ENCODE peak calls at places on chromosomes 4 and X, in five cellular contexts. O, K, N, U and S are unnamed samples.

GRCh38 chrX:22340022-22340616 is 67.4 kb downstream of the CBLL2 start:
- DNase-seq in K (no peak), O (no peak), U (no peak), N (no peak), S (no peak)

GRCh38 chr4:86934147-86934771 is 552 bp upstream of the AFF1 start:
- DNase-seq in O (no peak), U (no peak), N (no peak), K (no peak), S (no peak)

GRCh38 chr4:37066149-37066548 is 178.4 kb upstream of the NWD2 start:
- DNase-seq in U (no peak), K (no peak), N (no peak), O (peak), S (no peak)

GRCh38 chr4:3710451-3711182 is 55.6 kb upstream of the ADRA2C start:
- DNase-seq in U (no peak), K (no peak), O (peak), N (peak), S (no peak)

GRCh38 chr4:186096681-186097080 is 7.8 kb upstream of the FAM149A start:
- DNase-seq in O (no peak), U (no peak), K (no peak), N (no peak), S (no peak)

GRCh38 chr4:46698891-46699290 is 210.2 kb downstream of the COX7B2 start:
- DNase-seq in O (no peak), K (no peak), N (no peak), U (no peak), S (no peak)

GRCh38 chr4:70705856-70706461 is 15.8 kb upstream of the RUFY3 start:
- DNase-seq in N (no peak), O (no peak), U (no peak), K (no peak), S (no peak)

GRCh38 chr4:2923678-2924173 is 39.5 kb downstream of the NOP14 start:
- DNase-seq in O (no peak), U (no peak), K (no peak), N (peak), S (peak)

GRCh38 chr4:11765849-11766453 is 337.3 kb upstream of the HS3ST1 start:
- DNase-seq in O (peak), U (no peak), K (no peak), N (no peak), S (no peak)

GRCh38 chr4:157204634-157205244 is 15.8 kb upstream of the GRIA2 start:
- DNase-seq in N (no peak), U (no peak), K (no peak), O (peak), S (no peak)

GRCh38 chr4:55503164-55503563 is 43.5 kb downstream of the CLOCK start:
- DNase-seq in K (no peak), U (no peak), N (no peak), O (no peak), S (no peak)

GRCh38 chrX:71666240-71667223 is 814 bp upstream of the LOC101059915 start:
- DNase-seq in O (no peak), U (no peak), K (no peak), N (no peak), S (no peak)

GRCh38 chrX:69670001-69670555 is 54.2 kb downstream of the EDA start:
- DNase-seq in O (no peak), U (no peak), N (no peak), K (no peak), S (no peak)

GRCh38 chrX:85109235-85109634 is 105.6 kb downstream of the APOOL start:
- DNase-seq in U (no peak), N (no peak), K (no peak), O (peak), S (no peak)

GRCh38 chr4:77020017-77020416 is 55.8 kb downstream of the CCNI start:
- DNase-seq in N (no peak), U (no peak), K (no peak), O (no peak), S (no peak)

GRCh38 chr4:108172780-108173598 is 4.3 kb upstream of the LEF1 start:
- DNase-seq in U (no peak), O (peak), N (peak), K (no peak), S (no peak)

GRCh38 chr4:4386736-4387392 is at the start of gene NSG1:
- DNase-seq in O (no peak), N (no peak), U (no peak), K (no peak), S (no peak)

GRCh38 chr4:169050308-169050707 is 40.3 kb upstream of the CBR4 start:
- DNase-seq in O (no peak), K (no peak), N (peak), U (no peak), S (no peak)

GRCh38 chr4:164462471-164462870 is 291.5 kb upstream of the SMIM31 start:
- DNase-seq in K (no peak), N (no peak), U (no peak), O (no peak), S (no peak)

GRCh38 chr4:107977482-107977881 is 12.2 kb upstream of the HADH start:
- DNase-seq in U (no peak), K (no peak), O (no peak), N (no peak), S (no peak)

GRCh38 chr4:2186133-2186864 is 55.6 kb downstream of the HAUS3 start:
- DNase-seq in U (no peak), N (no peak), K (no peak), O (peak), S (no peak)

GRCh38 chrX:84501798-84502628 is at the start of gene HDX:
- DNase-seq in U (peak), K (peak), N (peak), O (peak), S (peak)

GRCh38 chrX:1196436-1196835 is 16.0 kb downstream of the CRLF2 start:
- DNase-seq in K (no peak), O (no peak), U (no peak), N (no peak), S (peak)

GRCh38 chr4:105896984-105897760 is 1.9 kb downstream of the NPNT start:
- DNase-seq in N (no peak), O (no peak), U (no peak), K (no peak), S (no peak)

GRCh38 chrX:138287200-138287865 is 424.2 kb downstream of the FGF13 start:
- DNase-seq in N (no peak), K (no peak), U (no peak), O (no peak), S (no peak)

GRCh38 chrX:77502951-77503525 is 55.8 kb downstream of the FGF16 start:
- DNase-seq in N (no peak), U (no peak), O (no peak), K (no peak), S (no peak)

GRCh38 chrX:39755152-39756032 is 342.4 kb downstream of the BCOR start:
- DNase-seq in N (peak), U (peak), O (peak), K (peak), S (peak)

GRCh38 chrX:44400588-44400987 is 57.1 kb upstream of the EFHC2 start:
- DNase-seq in N (no peak), O (no peak), U (no peak), K (peak), S (no peak)

GRCh38 chrX:103439161-103439560 is 62.8 kb downstream of the BEX3 start:
- DNase-seq in N (no peak), K (no peak), O (no peak), U (no peak), S (no peak)

GRCh38 chr4:3791910-3792542 is 25.8 kb downstream of the ADRA2C start:
- DNase-seq in O (peak), U (no peak), N (no peak), K (no peak), S (no peak)

GRCh38 chr4:76213415-76214268 is at the start of gene SCARB2:
- DNase-seq in U (peak), N (peak), O (peak), K (peak), S (peak)

GRCh38 chr4:81882222-81882621 is 410.5 kb upstream of the RASGEF1B start:
- DNase-seq in U (no peak), N (no peak), K (no peak), O (no peak), S (no peak)

GRCh38 chr4:143351149-143351691 is 14.5 kb downstream of the GAB1 start:
- DNase-seq in N (no peak), O (no peak), K (no peak), U (no peak), S (no peak)

GRCh38 chr4:109315818-109316217 is 13.4 kb upstream of the COL25A1 start:
- DNase-seq in O (no peak), K (no peak), U (no peak), N (no peak), S (no peak)

GRCh38 chrX:10939384-10939783 is 171.7 kb upstream of the HCCS start:
- DNase-seq in O (no peak), N (no peak), U (no peak), K (no peak), S (no peak)

GRCh38 chr4:81472249-81473085 is 760 bp upstream of the RASGEF1B start:
- DNase-seq in U (no peak), N (peak), K (no peak), O (peak), S (peak)

GRCh38 chr4:172515266-172515879 is 653.2 kb upstream of the GALNT7 start:
- DNase-seq in N (no peak), U (no peak), K (peak), O (no peak), S (no peak)

GRCh38 chr4:81259151-81259550 is 44.1 kb upstream of the PRKG2 start:
- DNase-seq in N (no peak), U (no peak), O (no peak), K (no peak), S (no peak)

GRCh38 chr4:11428701-11429571 is at the start of gene HS3ST1:
- DNase-seq in N (peak), K (no peak), O (peak), U (peak), S (peak)

GRCh38 chrX:78527263-78527662 is 131.9 kb downstream of the RTL3 start:
- DNase-seq in U (no peak), O (no peak), N (no peak), K (no peak), S (no peak)

GRCh38 chrX:78517124-78517523 is 142.0 kb downstream of the RTL3 start:
- DNase-seq in N (no peak), O (no peak), U (no peak), K (no peak), S (no peak)

GRCh38 chrX:78527818-78528217 is 131.3 kb downstream of the RTL3 start:
- DNase-seq in U (no peak), O (no peak), N (no peak), K (no peak), S (no peak)

DNA sequence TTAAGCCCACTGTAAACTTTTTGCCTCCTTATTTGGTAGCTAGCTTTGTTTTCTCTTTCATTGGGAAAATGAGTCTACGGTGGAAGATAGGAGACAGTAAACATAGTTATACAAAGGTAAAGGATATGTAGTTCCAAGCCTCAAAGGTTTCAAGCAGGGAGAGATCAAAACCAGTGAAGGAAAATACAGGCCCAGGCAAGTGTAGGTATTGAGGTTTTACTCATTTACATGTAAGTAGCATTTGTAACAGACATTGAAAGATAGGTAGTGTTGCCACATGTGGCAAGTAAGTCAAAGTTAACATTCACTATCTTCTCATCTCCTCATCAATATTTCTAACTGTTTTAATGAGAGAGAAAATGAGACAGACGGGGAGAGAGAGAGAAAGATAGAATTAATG is 136.5 kb downstream of the RTL3 start:
- DNase-seq in O (no peak), K (no peak), U (no peak), N (no peak), S (no peak)
- H3K27ac ChIP-seq in O (no peak), K (no peak), U (no peak), N (no peak), S (no peak)

GRCh38 chr4:179151770-179152169 is 1709.5 kb upstream of the AGA start:
- DNase-seq in N (no peak), U (no peak), O (no peak), K (no peak), S (no peak)

GRCh38 chr4:179145746-179146530 is 1703.7 kb upstream of the AGA start:
- DNase-seq in N (no peak), K (peak), O (no peak), U (no peak), S (no peak)
- H3K27ac ChIP-seq in N (no peak), K (no peak), O (no peak), U (no peak), S (no peak)

GRCh38 chr4:182748949-182749348 is 168.2 kb downstream of the DCTD start:
- DNase-seq in O (no peak), K (no peak), N (no peak), U (no peak), S (no peak)
- H3K27ac ChIP-seq in O (no peak), K (no peak), N (no peak), U (no peak), S (no peak)

GRCh38 chrX:46913710-46914109 is 1.5 kb downstream of the JADE3 start:
- DNase-seq in U (no peak), K (no peak), O (peak), N (peak), S (no peak)
- H3K27ac ChIP-seq in U (no peak), K (no peak), O (no peak), N (peak), S (no peak)

DNA sequence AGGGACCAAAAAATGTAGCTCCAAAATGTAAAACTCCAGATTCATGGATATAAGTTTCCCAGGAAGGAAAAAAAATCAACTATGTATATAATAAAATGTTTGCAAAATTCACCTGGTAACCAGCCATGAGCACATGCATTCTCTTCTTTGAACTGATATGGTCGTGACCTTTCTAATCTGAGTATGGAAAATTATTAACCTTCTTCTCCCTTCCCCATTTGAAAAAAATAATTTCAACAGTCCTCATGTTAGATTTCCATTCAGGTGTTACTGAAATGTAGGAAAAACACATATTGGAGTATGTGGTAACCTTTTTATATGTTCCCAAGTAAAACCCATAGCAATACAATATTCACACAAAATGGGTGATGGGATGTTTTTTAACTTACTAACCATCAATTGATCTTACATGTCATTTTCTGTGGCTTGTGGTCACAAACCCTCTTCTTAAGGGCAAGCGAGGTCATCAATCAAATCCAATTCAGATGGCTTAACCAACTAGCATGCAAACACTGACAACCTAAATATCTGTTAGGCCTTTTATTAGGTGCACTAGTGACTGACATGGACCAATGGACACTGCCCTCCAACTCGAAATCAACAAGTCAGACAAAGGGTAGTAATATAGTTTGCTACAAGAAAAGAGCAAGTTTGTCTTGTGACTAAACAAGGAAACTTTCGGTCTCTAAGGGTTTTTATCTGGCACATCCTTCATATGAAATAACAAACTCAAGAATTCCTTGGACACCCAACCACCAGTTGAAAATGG is 74.4 kb downstream of the CAMK2D start:
- DNase-seq in N (no peak), K (no peak), O (no peak), U (no peak), S (no peak)
- H3K27ac ChIP-seq in N (no peak), K (no peak), O (no peak), U (peak), S (peak)

DNA sequence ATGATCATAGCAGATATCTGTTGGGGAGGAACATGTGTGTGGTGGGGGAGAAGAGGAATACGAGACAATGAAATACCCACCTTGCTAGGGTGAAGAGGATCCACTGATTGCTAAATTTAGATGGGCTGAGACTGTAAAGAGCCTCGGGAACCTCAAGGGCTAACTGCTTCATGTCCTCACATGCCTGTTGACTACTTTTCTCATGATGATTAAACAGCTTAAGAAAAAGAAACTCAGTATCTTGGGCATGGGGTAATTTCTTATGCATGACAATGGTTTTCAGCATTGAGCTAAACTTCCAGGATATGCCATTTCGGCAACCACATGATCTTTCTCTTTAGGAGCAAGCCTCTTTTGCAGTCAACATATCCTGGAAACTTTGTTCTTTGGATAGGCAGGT is 3.9 kb upstream of the LNX1 start:
- DNase-seq in K (no peak), O (no peak), U (no peak), N (no peak), S (no peak)
- H3K27ac ChIP-seq in K (no peak), O (no peak), U (no peak), N (no peak), S (no peak)

GRCh38 chr4:85611661-85612060 is 136.7 kb downstream of the ARHGAP24 start:
- DNase-seq in K (no peak), O (no peak), U (no peak), N (no peak), S (no peak)

GRCh38 chr4:85607624-85608023 is 132.7 kb downstream of the ARHGAP24 start:
- DNase-seq in N (no peak), K (no peak), O (peak), U (no peak), S (no peak)

GRCh38 chr4:85613901-85614300 is 139.0 kb downstream of the ARHGAP24 start:
- DNase-seq in N (no peak), O (no peak), K (no peak), U (no peak), S (no peak)

GRCh38 chr4:85606505-85606904 is 131.6 kb downstream of the ARHGAP24 start:
- DNase-seq in O (no peak), K (no peak), N (no peak), U (no peak), S (no peak)

DNA sequence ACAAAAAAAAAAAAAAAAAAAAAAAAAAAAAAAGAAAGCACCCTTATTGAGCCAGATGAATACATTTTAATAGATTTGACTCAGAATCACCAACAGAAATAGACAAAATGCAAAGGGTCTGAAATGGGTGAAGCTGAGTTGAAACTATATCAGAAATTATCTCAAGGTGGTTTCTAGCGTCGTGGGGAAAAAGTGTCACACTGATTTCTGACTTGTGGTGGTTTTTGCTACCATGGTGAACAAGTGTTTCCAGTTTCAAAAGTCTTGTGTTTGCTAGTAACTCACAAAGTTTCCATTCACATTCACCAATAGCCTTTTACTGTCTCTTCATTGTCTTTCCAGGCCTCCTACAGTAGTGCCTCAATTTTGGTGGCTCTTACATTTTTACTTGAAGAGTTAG is 135.5 kb downstream of the ARHGAP24 start:
- DNase-seq in U (no peak), K (no peak), O (no peak), N (no peak), S (no peak)
- H3K27ac ChIP-seq in U (no peak), K (no peak), O (no peak), N (no peak), S (no peak)

DNA sequence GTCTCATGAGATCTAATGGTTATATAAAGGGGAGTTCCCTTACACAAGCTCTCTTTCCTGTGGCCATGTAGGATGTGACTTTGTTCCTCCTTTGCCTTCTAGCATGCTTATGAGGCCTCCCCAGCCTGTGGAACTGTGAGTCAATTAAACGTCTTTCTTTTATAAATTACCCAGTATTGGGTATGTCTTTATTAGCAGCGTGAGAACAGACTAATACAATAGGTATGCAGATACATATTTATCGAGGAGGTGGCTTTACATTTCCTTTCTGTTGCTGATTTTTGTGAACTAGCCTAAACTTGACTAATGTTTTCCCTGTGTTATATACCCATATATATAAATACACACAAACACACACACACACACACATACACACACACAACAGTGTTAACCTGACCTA is 80.2 kb downstream of the VCX2 start:
- DNase-seq in O (no peak), K (no peak), N (no peak), U (no peak), S (no peak)
- H3K27ac ChIP-seq in O (no peak), K (no peak), N (no peak), U (no peak), S (no peak)